ENCODE peak calls at places on chromosomes 4 and X, in four cellular contexts. A is stomach, C is upper lobe of right lung, E is uterus. N is an unnamed sample.

GRCh38 chrX:49230500-49231232 is 2.5 kb downstream of the CACNA1F start:
- DNase-seq in A (peak; percentile 79), C (peak; percentile 94), E (peak; percentile 30), N (peak; percentile 44)

GRCh38 chr4:189202869-189203271 is 737.8 kb upstream of the FRG1 start:
- DNase-seq in A (no peak), C (no peak), E (no peak), N (no peak)

GRCh38 chr4:159414305-159414704 is 311.4 kb downstream of the RAPGEF2 start:
- DNase-seq in A (no peak), C (no peak), E (no peak), N (no peak)

GRCh38 chrX:125420809-125421208 is 101.1 kb downstream of the TEX13C start:
- DNase-seq in A (no peak), C (no peak), E (no peak), N (no peak)

GRCh38 chr4:67892253-67892652 is 8.5 kb upstream of the TMPRSS11D start:
- DNase-seq in A (no peak), C (no peak), E (no peak), N (no peak)

GRCh38 chr4:158810487-158811215 is 41.8 kb downstream of the FNIP2 start:
- DNase-seq in A (peak; percentile 58), C (no peak), E (peak; percentile 76), N (no peak)

GRCh38 chr4:56080384-56080783 is 131.6 kb downstream of the CEP135 start:
- DNase-seq in A (no peak), C (no peak), E (no peak), N (no peak)

GRCh38 chr4:113452868-113453620 is 308.5 kb downstream of the CAMK2D start:
- DNase-seq in A (no peak), C (no peak), E (peak; percentile 25), N (no peak)

GRCh38 chrX:30141966-30142365 is 73.4 kb upstream of the MAGEB2 start:
- DNase-seq in A (no peak), C (no peak), E (no peak), N (no peak)

GRCh38 chr4:6619466-6620255 is 20.8 kb upstream of the MRFAP1 start:
- DNase-seq in A (no peak), C (peak; percentile 54), E (no peak), N (no peak)

GRCh38 chr4:82099863-82100579 is 273.8 kb downstream of the HNRNPD start:
- DNase-seq in A (no peak), C (no peak), E (no peak), N (no peak)

GRCh38 chrX:37785569-37785968 is 5.7 kb downstream of the CYBB start:
- DNase-seq in A (no peak), C (no peak), E (no peak), N (no peak)

GRCh38 chr4:80268081-80268823 is 1.8 kb downstream of the FGF5 start:
- DNase-seq in A (no peak), C (no peak), E (no peak), N (no peak)

GRCh38 chrX:70044541-70045245 is 5.0 kb downstream of the AWAT2 start:
- DNase-seq in A (no peak), C (no peak), E (no peak), N (no peak)

GRCh38 chrX:107894038-107894437 is 68.4 kb downstream of the MID2 start:
- DNase-seq in A (no peak), C (no peak), E (no peak), N (peak; percentile 65)

GRCh38 chr4:109816082-109816442 is 500 bp downstream of the GAR1 start:
- DNase-seq in A (peak; percentile 26), C (peak; percentile 68), E (no peak), N (peak; percentile 47)

GRCh38 chr4:132767901-132768300 is 381.2 kb upstream of the PCDH10 start:
- DNase-seq in A (no peak), C (no peak), E (no peak), N (no peak)

GRCh38 chrX:40474205-40474626 is 106.6 kb upstream of the ATP6AP2 start:
- DNase-seq in A (peak; percentile 27), C (peak; percentile 65), E (peak; percentile 29), N (no peak)

GRCh38 chr4:159776915-159777314 is 674.0 kb downstream of the RAPGEF2 start:
- DNase-seq in A (no peak), C (no peak), E (no peak), N (no peak)

GRCh38 chr4:102420563-102421221 is 75.4 kb upstream of the SLC39A8 start:
- DNase-seq in A (no peak), C (no peak), E (no peak), N (peak; percentile 7)

GRCh38 chr4:156638332-156638731 is 333.3 kb downstream of the PDGFC start:
- DNase-seq in A (no peak), C (no peak), E (no peak), N (no peak)

GRCh38 chr4:151459380-151459779 is 50.4 kb downstream of the FHIP1A start:
- DNase-seq in A (no peak), C (no peak), E (no peak), N (no peak)

GRCh38 chrX:107496786-107497185 is 47.3 kb downstream of the FRMPD3 start:
- DNase-seq in A (no peak), C (no peak), E (no peak), N (no peak)

GRCh38 chrX:138191998-138192397 is 519.5 kb downstream of the FGF13 start:
- DNase-seq in A (no peak), C (no peak), E (no peak), N (no peak)

DNA sequence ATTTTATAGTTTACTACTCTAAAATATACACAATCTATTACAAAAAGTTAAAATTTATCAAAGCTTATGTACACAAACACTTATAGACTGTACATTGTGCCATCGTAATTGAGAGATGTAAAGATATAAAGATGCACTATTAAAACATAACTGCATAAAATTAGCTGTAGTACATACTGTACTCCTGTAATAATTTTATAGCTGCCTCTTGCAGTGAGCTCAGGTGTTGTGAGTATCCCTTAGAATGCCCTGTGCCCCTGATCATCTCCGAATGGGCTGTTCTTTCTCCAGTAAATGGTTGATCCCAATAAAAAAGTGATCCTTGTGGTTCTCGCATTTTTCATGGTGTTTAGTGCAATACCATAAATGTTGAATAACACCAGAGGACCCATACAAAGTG is 101.2 kb downstream of the TMEM164 start:
- DNase-seq in A (no peak), C (no peak), E (no peak), N (no peak)
- H3K4me3 ChIP-seq in A (no peak overlapping the region), C (no peak overlapping the region), E (no peak overlapping the region), N (no peak overlapping the region)

GRCh38 chr4:94458682-94459081 is 6.9 kb downstream of the PDLIM5 start:
- DNase-seq in A (no peak), C (no peak), E (no peak), N (no peak)

GRCh38 chr4:94459462-94460161 is 7.9 kb downstream of the PDLIM5 start:
- DNase-seq in A (no peak), C (no peak), E (no peak), N (no peak)

GRCh38 chr4:94454405-94454804 is 2.7 kb downstream of the PDLIM5 start:
- DNase-seq in A (no peak), C (no peak), E (no peak), N (no peak)

GRCh38 chr4:94455081-94455480 is 3.3 kb downstream of the PDLIM5 start:
- DNase-seq in A (peak; percentile 71), C (no peak), E (peak; percentile 70), N (no peak)

DNA sequence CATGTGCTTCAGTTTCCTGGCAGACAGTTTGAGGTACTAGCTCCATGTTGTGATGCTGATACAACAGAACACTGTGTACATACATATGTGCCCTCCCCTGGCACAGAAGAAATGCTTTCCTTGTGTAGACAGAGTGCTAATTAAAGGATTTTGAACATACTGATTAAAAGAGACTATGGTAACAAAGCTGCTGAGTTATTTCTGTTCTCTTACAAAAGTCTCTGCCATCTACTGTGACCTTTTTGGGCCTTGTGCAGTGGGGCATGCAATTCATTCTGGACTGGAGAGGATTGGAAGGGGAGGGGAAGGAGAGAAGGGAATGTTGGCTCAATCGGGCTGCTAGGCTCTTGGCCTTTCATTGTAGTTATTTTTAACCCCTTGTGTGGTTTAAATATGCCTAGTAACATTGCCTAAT is 6.0 kb downstream of the PDLIM5 start:
- DNase-seq in A (no peak), C (no peak), E (no peak), N (no peak)
- H3K4me3 ChIP-seq in A (no peak overlapping the region), C (no peak overlapping the region), E (peak overlapping the region; percentile 19), N (no peak overlapping the region)

DNA sequence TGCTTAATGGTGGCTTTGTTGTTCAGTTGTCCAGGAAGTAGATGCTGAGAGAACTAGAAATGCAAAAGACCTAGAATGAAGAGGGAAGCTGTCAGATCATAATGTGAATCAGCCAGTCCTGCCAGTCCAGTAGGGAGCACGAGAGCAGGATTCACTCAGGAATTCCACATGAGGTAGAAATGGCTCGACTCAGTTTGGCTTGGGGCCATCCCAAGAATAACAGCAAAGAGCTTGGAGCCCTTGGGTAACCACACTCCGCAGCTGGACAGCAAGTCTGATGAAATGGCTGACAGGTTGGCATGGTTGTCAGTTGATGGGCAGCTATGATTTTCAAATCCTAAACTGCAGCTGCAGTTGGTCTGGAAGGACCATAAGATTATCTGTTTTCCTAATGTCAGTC is 44.5 kb upstream of the WDR1 start:
- DNase-seq in A (no peak), C (no peak), E (no peak), N (no peak)
- H3K4me3 ChIP-seq in A (no peak overlapping the region), C (no peak overlapping the region), E (no peak overlapping the region), N (no peak overlapping the region)

GRCh38 chr4:23290656-23291055 is 597.9 kb downstream of the GBA3 start:
- DNase-seq in A (no peak), C (no peak), E (no peak), N (no peak)

GRCh38 chr4:23291139-23291538 is 598.4 kb downstream of the GBA3 start:
- DNase-seq in A (no peak), C (no peak), E (no peak), N (no peak)
- H3K4me3 ChIP-seq in A (no peak overlapping the region), C (no peak overlapping the region), E (no peak overlapping the region), N (no peak overlapping the region)

GRCh38 chr4:7911044-7911578 is 28.6 kb downstream of the AFAP1 start:
- DNase-seq in A (no peak), C (no peak), E (peak; percentile 53), N (no peak)
- H3K4me3 ChIP-seq in A (no peak overlapping the region), C (peak overlapping the region; percentile 12), E (peak overlapping the region; percentile 11), N (no peak overlapping the region)

DNA sequence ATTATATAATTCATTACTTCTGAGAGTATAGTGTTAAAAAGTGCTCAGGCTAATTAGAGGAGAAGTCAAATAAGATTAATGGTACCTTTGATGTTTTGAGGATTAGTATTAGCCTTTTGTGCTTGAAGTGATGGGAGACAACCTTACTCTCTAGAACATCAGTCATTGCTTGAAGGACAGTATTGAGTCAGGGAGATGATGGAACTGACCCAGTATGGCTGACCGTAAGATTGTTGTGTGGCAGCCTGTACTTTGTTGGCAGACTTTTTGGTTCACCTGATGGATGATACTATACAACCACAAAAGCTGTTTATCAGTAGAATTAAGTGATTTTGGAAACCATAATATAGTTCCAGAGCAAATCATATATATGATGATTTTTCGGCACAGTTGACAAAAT is 9.9 kb downstream of the OGT start:
- DNase-seq in A (no peak), C (no peak), E (no peak), N (no peak)
- H3K4me3 ChIP-seq in A (no peak overlapping the region), C (no peak overlapping the region), E (no peak overlapping the region), N (peak overlapping the region; percentile 9)

GRCh38 chrX:136198010-136198409 is 50.7 kb downstream of the FHL1 start:
- DNase-seq in A (no peak), C (no peak), E (no peak), N (no peak)
- H3K4me3 ChIP-seq in A (peak overlapping the region; percentile 5), C (no peak overlapping the region), E (no peak overlapping the region), N (no peak overlapping the region)